ENCODE peak calls at places on chromosome 20, in seven cellular contexts. One of them, this sample, is unnamed.

GRCh38 chr20:2871555-2872303 is 1.6 kb upstream of the PTPRA start:
- DNase-seq in HepG2: peak; percentile 36
- DNase-seq in K562: peak; percentile 64
- DNase-seq in GM12878: no peak
- DNase-seq in H1: no peak
- DNase-seq in HCT116: no peak
- DNase-seq in SK-N-SH: no peak
- DNase-seq in this sample: no peak

GRCh38 chr20:52313335-52313963 is 121.9 kb upstream of the ZFP64 start:
- DNase-seq in K562: peak; percentile 14
- DNase-seq in HepG2: peak; percentile 60
- DNase-seq in SK-N-SH: peak; percentile 52
- DNase-seq in HCT116: peak; percentile 7
- DNase-seq in H1: no peak
- DNase-seq in GM12878: no peak
- DNase-seq in this sample: peak; percentile 20

GRCh38 chr20:46559685-46560440 is 9.4 kb upstream of the OCSTAMP start:
- DNase-seq in H1: no peak
- DNase-seq in GM12878: no peak
- DNase-seq in K562: peak; percentile 38
- DNase-seq in HepG2: peak; percentile 66
- DNase-seq in HCT116: no peak
- DNase-seq in SK-N-SH: no peak
- DNase-seq in this sample: no peak

GRCh38 chr20:44109951-44110361 is 77.0 kb downstream of the JPH2 start:
- DNase-seq in SK-N-SH: no peak
- DNase-seq in H1: no peak
- DNase-seq in HCT116: no peak
- DNase-seq in HepG2: no peak
- DNase-seq in K562: peak; percentile 28
- DNase-seq in GM12878: no peak
- DNase-seq in this sample: no peak

GRCh38 chr20:38298768-38299288 is 5.1 kb upstream of the BPI start:
- DNase-seq in SK-N-SH: peak; percentile 29
- DNase-seq in HepG2: no peak
- DNase-seq in H1: no peak
- DNase-seq in K562: no peak
- DNase-seq in HCT116: no peak
- DNase-seq in GM12878: no peak
- DNase-seq in this sample: no peak

GRCh38 chr20:38139919-38140753 is 24.9 kb downstream of the TGM2 start:
- DNase-seq in HepG2: no peak
- DNase-seq in K562: no peak
- DNase-seq in HCT116: no peak
- DNase-seq in SK-N-SH: peak; percentile 84
- DNase-seq in H1: no peak
- DNase-seq in GM12878: no peak
- DNase-seq in this sample: no peak

GRCh38 chr20:34017610-34018009 is 23.9 kb downstream of the RALY start:
- DNase-seq in H1: no peak
- DNase-seq in GM12878: no peak
- DNase-seq in HCT116: no peak
- DNase-seq in K562: no peak
- DNase-seq in HepG2: no peak
- DNase-seq in SK-N-SH: no peak
- DNase-seq in this sample: no peak

GRCh38 chr20:59845472-59845871 is 88.0 kb downstream of the SYCP2 start:
- DNase-seq in HCT116: no peak
- DNase-seq in HepG2: no peak
- DNase-seq in H1: no peak
- DNase-seq in GM12878: no peak
- DNase-seq in SK-N-SH: no peak
- DNase-seq in K562: no peak
- DNase-seq in this sample: peak; percentile 25

GRCh38 chr20:46255440-46256104 is 52.7 kb downstream of the CDH22 start:
- DNase-seq in HepG2: peak; percentile 64
- DNase-seq in H1: no peak
- DNase-seq in SK-N-SH: peak; percentile 68
- DNase-seq in K562: peak; percentile 61
- DNase-seq in GM12878: no peak
- DNase-seq in HCT116: peak; percentile 69
- DNase-seq in this sample: no peak

GRCh38 chr20:59441306-59441705 is 140.9 kb downstream of the EDN3 start:
- DNase-seq in HepG2: no peak
- DNase-seq in GM12878: no peak
- DNase-seq in SK-N-SH: no peak
- DNase-seq in H1: no peak
- DNase-seq in K562: no peak
- DNase-seq in HCT116: no peak
- DNase-seq in this sample: no peak

GRCh38 chr20:10648651-10649050 is 25.1 kb downstream of the JAG1 start:
- DNase-seq in GM12878: peak; percentile 28
- DNase-seq in H1: no peak
- DNase-seq in HepG2: no peak
- DNase-seq in K562: no peak
- DNase-seq in SK-N-SH: no peak
- DNase-seq in HCT116: no peak
- DNase-seq in this sample: no peak

GRCh38 chr20:59776059-59776603 is 157.3 kb downstream of the SYCP2 start:
- DNase-seq in GM12878: no peak
- DNase-seq in SK-N-SH: no peak
- DNase-seq in HepG2: no peak
- DNase-seq in HCT116: no peak
- DNase-seq in H1: no peak
- DNase-seq in K562: no peak
- DNase-seq in this sample: no peak

GRCh38 chr20:17161661-17162410 is 65.0 kb upstream of the PCSK2 start:
- DNase-seq in HCT116: no peak
- DNase-seq in SK-N-SH: no peak
- DNase-seq in HepG2: no peak
- DNase-seq in H1: no peak
- DNase-seq in GM12878: no peak
- DNase-seq in K562: no peak
- DNase-seq in this sample: no peak

GRCh38 chr20:48705208-48706115 is 122.3 kb downstream of the PREX1 start:
- DNase-seq in HCT116: no peak
- DNase-seq in SK-N-SH: peak; percentile 48
- DNase-seq in HepG2: no peak
- DNase-seq in GM12878: no peak
- DNase-seq in K562: no peak
- DNase-seq in H1: no peak
- DNase-seq in this sample: no peak
- TF ChIP-seq SIN3A in HCT116: no peak
- TF ChIP-seq SIN3A in SK-N-SH: no peak
- TF ChIP-seq SIN3A in HepG2: no peak
- TF ChIP-seq SIN3A in GM12878: no peak
- TF ChIP-seq SIN3A in K562: no peak
- TF ChIP-seq SIN3A in H1: no peak
- TF ChIP-seq SIN3A in this sample: no peak

DNA sequence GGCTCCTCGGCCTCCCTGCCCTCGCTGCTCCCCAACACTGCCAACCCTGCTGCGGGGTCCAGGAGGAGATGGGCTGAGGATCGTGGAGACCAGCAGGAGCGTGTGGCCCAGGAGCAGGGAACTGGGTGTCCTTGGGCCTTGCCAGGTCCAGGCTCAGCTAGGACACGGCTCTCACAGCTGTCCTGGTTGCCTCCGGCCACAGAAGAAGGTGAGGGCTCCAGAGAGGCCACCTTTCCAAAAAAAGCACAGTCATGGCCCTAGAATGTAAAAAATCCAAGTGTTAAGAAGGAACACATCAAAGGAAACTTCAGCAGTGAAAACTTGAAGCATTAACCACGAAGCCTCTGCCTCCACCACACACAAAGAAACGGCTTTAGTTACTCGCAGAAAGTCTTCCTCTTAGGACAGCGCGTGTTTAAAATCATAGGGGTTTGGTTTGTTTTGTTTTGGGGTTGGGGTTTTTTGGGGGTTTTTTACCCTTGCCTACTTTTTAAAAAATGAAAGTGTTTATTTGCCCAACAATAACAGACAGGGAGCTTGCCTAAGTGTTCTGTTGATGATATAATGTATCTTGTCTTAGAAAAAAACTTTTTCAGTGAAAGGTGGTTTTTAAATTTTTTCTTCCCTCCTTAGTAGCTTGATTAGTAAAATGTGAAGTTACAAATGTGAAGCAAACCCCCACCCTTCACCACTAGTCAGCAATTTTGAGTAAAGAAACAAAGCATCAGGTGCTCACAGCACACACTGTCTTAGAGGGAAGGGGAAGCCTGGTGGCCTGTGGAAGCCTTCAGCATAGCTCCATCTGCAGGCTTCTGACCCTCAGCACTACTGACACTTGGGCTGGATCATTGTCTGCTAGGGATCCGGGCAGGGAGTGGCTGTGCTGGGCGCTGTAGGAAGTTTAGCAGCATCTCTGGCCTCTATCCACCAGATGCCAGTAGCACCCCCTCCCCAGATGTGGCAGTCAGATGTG is 60.0 kb downstream of the PTPN1 start:
- DNase-seq in SK-N-SH: no peak
- DNase-seq in HCT116: peak; percentile 15
- DNase-seq in H1: no peak
- DNase-seq in K562: peak; percentile 75
- DNase-seq in GM12878: peak; percentile 68
- DNase-seq in HepG2: peak; percentile 33
- DNase-seq in this sample: no peak
- TF ChIP-seq CTCF in SK-N-SH: peak; percentile 34
- TF ChIP-seq CTCF in HCT116: peak; percentile 58
- TF ChIP-seq CTCF in H1: peak; percentile 67
- TF ChIP-seq CTCF in K562: peak; percentile 83
- TF ChIP-seq CTCF in GM12878: peak; percentile 70
- TF ChIP-seq CTCF in HepG2: peak; percentile 57
- TF ChIP-seq CTCF in this sample: no peak

GRCh38 chr20:14589383-14589782 is 252.0 kb upstream of the FLRT3 start:
- DNase-seq in K562: no peak
- DNase-seq in H1: no peak
- DNase-seq in HCT116: no peak
- DNase-seq in SK-N-SH: no peak
- DNase-seq in GM12878: no peak
- DNase-seq in HepG2: no peak
- DNase-seq in this sample: no peak
- TF ChIP-seq SIN3A in K562: no peak
- TF ChIP-seq SIN3A in H1: no peak
- TF ChIP-seq SIN3A in HCT116: no peak
- TF ChIP-seq SIN3A in SK-N-SH: no peak
- TF ChIP-seq SIN3A in GM12878: no peak
- TF ChIP-seq SIN3A in HepG2: no peak
- TF ChIP-seq SIN3A in this sample: no peak

GRCh38 chr20:62488470-62488869 is 12.7 kb upstream of the GATA5 start:
- DNase-seq in GM12878: no peak
- DNase-seq in HCT116: no peak
- DNase-seq in HepG2: no peak
- DNase-seq in K562: no peak
- DNase-seq in SK-N-SH: no peak
- DNase-seq in H1: no peak
- DNase-seq in this sample: no peak

GRCh38 chr20:62487564-62488086 is 11.8 kb upstream of the GATA5 start:
- DNase-seq in HepG2: peak; percentile 75
- DNase-seq in H1: no peak
- DNase-seq in K562: peak; percentile 89
- DNase-seq in GM12878: no peak
- DNase-seq in HCT116: no peak
- DNase-seq in SK-N-SH: peak; percentile 75
- DNase-seq in this sample: no peak

GRCh38 chr20:62489186-62489939 is 13.6 kb upstream of the GATA5 start:
- DNase-seq in H1: no peak
- DNase-seq in SK-N-SH: no peak
- DNase-seq in K562: peak; percentile 53
- DNase-seq in GM12878: no peak
- DNase-seq in HCT116: no peak
- DNase-seq in HepG2: no peak
- DNase-seq in this sample: no peak

GRCh38 chr20:62487125-62487524 is 11.3 kb upstream of the GATA5 start:
- DNase-seq in HepG2: no peak
- DNase-seq in H1: no peak
- DNase-seq in K562: no peak
- DNase-seq in HCT116: no peak
- DNase-seq in SK-N-SH: no peak
- DNase-seq in GM12878: no peak
- DNase-seq in this sample: no peak

DNA sequence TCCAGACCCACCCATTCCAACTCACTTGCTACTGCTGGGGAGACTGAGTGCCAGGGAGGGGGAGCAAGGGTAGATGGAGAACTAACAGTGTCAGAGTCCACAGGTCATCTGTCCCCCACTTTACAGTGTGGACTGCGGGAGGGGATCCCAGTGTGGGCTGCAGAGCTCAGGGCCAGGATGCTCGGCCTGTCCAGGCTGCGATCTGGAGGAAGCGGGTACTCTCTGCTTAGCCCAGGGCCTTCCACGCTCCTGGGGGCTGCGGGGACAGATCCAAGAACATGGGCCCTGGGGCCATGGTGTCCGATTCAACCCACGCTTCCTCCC is 14.1 kb upstream of the GATA5 start:
- DNase-seq in GM12878: no peak
- DNase-seq in H1: no peak
- DNase-seq in HCT116: no peak
- DNase-seq in K562: no peak
- DNase-seq in HepG2: no peak
- DNase-seq in SK-N-SH: no peak
- DNase-seq in this sample: no peak
- TF ChIP-seq CTCF in GM12878: no peak
- TF ChIP-seq CTCF in H1: no peak
- TF ChIP-seq CTCF in HCT116: no peak
- TF ChIP-seq CTCF in K562: no peak
- TF ChIP-seq CTCF in HepG2: no peak
- TF ChIP-seq CTCF in SK-N-SH: no peak
- TF ChIP-seq CTCF in this sample: no peak

DNA sequence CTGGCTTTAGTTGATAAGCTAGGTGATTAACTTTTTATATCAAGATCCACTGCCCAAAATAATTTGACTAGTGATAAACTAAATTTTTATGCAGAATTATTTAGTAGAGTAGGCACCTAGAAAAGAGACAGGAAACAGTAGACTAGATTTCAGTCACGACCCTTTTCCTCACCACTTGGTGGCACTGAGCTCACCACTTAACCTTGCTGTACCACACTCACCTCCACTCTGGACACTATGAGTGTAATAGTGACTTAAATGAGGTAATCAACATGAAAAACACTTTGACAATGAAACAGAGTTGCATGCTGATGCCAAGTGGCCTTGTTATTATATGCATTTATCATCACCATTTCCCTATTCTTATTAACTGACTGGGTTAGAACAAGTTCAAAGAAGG is 730.4 kb downstream of the KIF16B start:
- DNase-seq in GM12878: no peak
- DNase-seq in HCT116: no peak
- DNase-seq in H1: no peak
- DNase-seq in HepG2: no peak
- DNase-seq in K562: no peak
- DNase-seq in SK-N-SH: no peak
- DNase-seq in this sample: no peak
- TF ChIP-seq SIN3A in GM12878: no peak
- TF ChIP-seq SIN3A in HCT116: no peak
- TF ChIP-seq SIN3A in H1: no peak
- TF ChIP-seq SIN3A in HepG2: no peak
- TF ChIP-seq SIN3A in K562: no peak
- TF ChIP-seq SIN3A in SK-N-SH: no peak
- TF ChIP-seq SIN3A in this sample: no peak

DNA sequence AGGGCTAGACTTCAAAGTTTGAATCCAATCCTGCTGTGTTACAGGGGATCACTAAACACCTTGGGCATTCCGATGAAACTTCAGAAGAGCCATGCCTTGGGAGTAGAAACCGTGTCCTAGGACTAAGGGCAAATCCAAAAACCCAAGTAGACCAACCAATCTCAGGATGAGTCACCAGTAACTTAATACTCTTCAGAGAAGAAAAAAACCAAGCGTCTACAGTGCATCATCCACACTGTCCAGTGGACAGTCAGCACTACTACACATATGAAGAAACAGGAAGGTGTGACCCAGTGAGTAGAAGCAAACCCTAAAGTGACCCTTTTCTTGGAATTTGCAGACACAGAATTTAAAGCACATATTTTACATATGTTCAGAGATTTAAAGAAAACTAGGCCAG is 39.4 kb upstream of the VAPB start:
- DNase-seq in HepG2: no peak
- DNase-seq in SK-N-SH: peak; percentile 9
- DNase-seq in K562: no peak
- DNase-seq in GM12878: no peak
- DNase-seq in HCT116: no peak
- DNase-seq in H1: no peak
- DNase-seq in this sample: no peak
- TF ChIP-seq CTCF in HepG2: no peak
- TF ChIP-seq CTCF in SK-N-SH: peak; percentile 37
- TF ChIP-seq CTCF in K562: no peak
- TF ChIP-seq CTCF in GM12878: no peak
- TF ChIP-seq CTCF in HCT116: no peak
- TF ChIP-seq CTCF in H1: no peak
- TF ChIP-seq CTCF in this sample: no peak

This sample was measured in Panc1.